ENCODE peak calls at places on chromosomes 7 and 10, in four cellular contexts. P is cerebellum, Z is hepatocyte, R is ACHN. E is an unnamed sample.

GRCh38 chr7:158164101-158165095 is 423.2 kb downstream of the PTPRN2 start:
- DNase-seq in P (no peak), Z (no peak), R (no peak), E (no peak)

GRCh38 chr10:25015927-25016348 is at the start of gene ENKUR:
- DNase-seq in P (peak), Z (peak), R (peak), E (peak)

GRCh38 chr7:151388007-151388297 is 21.9 kb downstream of the WDR86 start:
- DNase-seq in P (no peak), Z (no peak), R (no peak), E (no peak)

GRCh38 chr7:158078161-158078910 is 509.3 kb downstream of the PTPRN2 start:
- DNase-seq in P (no peak), Z (no peak), R (no peak), E (peak)

GRCh38 chr7:118087121-118087520 is 96.8 kb upstream of the LSM8 start:
- DNase-seq in P (no peak), Z (no peak), R (no peak), E (no peak)

GRCh38 chr7:33853361-33854062 is 51.8 kb upstream of the BMPER start:
- DNase-seq in P (no peak), Z (no peak), R (no peak), E (no peak)

GRCh38 chr7:13834328-13834761 is 155.1 kb downstream of the ETV1 start:
- DNase-seq in P (no peak), Z (no peak), R (no peak), E (no peak)

GRCh38 chr7:78055160-78055559 is 256.6 kb downstream of the PHTF2 start:
- DNase-seq in P (no peak), Z (peak), R (no peak), E (no peak)

E was measured in Caco-2.